ENCODE peak calls at places on chromosomes 11 and 22, in ten cellular contexts. S is lower leg skin, C is bronchial epithelial cell, J is RWPE1, H is WERI-Rb-1, T is ovary, Q is neural crest cell, A is AG09309, N is mesothelial cell of epicardium, O is pancreas. G is an unnamed sample.

GRCh38 chr11:8345179-8345578 is 81.5 kb upstream of the LMO1 start:
- DNase-seq in S (no peak), C (no peak), J (no peak), H (no peak), T (no peak), Q (no peak), A (no peak), N (no peak), O (no peak), G (no peak)

GRCh38 chr11:12813371-12814225 is 139.4 kb downstream of the TEAD1 start:
- DNase-seq in S (no peak), C (peak), J (no peak), H (no peak), T (peak), Q (no peak), A (no peak), N (no peak), O (no peak), G (peak)

GRCh38 chr22:29784451-29785361 is 17.5 kb downstream of the UQCR10 start:
- DNase-seq in S (no peak), C (no peak), J (no peak), H (no peak), T (peak), Q (no peak), A (no peak), N (no peak), O (peak), G (no peak)

GRCh38 chr11:14109742-14110141 is 147.2 kb downstream of the SPON1 start:
- DNase-seq in S (no peak), C (no peak), J (no peak), H (no peak), T (no peak), Q (no peak), A (no peak), N (no peak), O (no peak), G (no peak)

GRCh38 chr22:48952256-48953102 is 875.2 kb downstream of the BRD1 start:
- DNase-seq in S (peak), C (no peak), J (no peak), H (no peak), T (no peak), Q (no peak), A (no peak), N (peak), O (no peak), G (no peak)

GRCh38 chr22:44261861-44262595 is 50.7 kb downstream of the SHISAL1 start:
- DNase-seq in S (peak), C (no peak), J (no peak), H (no peak), T (peak), Q (no peak), A (no peak), N (no peak), O (no peak), G (no peak)

GRCh38 chr11:134606251-134606650 is 194.2 kb upstream of the B3GAT1 start:
- DNase-seq in S (no peak), C (no peak), J (no peak), H (no peak), T (no peak), Q (no peak), A (no peak), N (no peak), O (no peak), G (no peak)

GRCh38 chr22:23742505-23743264 is 8.2 kb downstream of the ZNF70 start:
- DNase-seq in S (no peak), C (no peak), J (no peak), H (no peak), T (no peak), Q (no peak), A (no peak), N (no peak), O (no peak), G (no peak)

GRCh38 chr11:96342971-96343711 is at the start of gene MAML2:
- DNase-seq in S (peak), C (peak), J (peak), H (peak), T (peak), Q (peak), A (peak), N (peak), O (peak), G (peak)

GRCh38 chr11:8870461-8871282 is 40.3 kb upstream of the AKIP1 start:
- DNase-seq in S (peak), C (peak), J (peak), H (peak), T (peak), Q (peak), A (no peak), N (peak), O (peak), G (peak)

GRCh38 chr11:110774138-110775014 is 62.1 kb upstream of the ARHGAP20 start:
- DNase-seq in S (no peak), C (no peak), J (no peak), H (no peak), T (no peak), Q (no peak), A (no peak), N (no peak), O (no peak), G (peak)

GRCh38 chr22:32764330-32765116 is 37.0 kb upstream of the TIMP3 start:
- DNase-seq in S (peak), C (peak), J (no peak), H (peak), T (no peak), Q (peak), A (peak), N (no peak), O (no peak), G (peak)

GRCh38 chr11:122695076-122695620 is 39.6 kb downstream of the UBASH3B start:
- DNase-seq in S (no peak), C (no peak), J (no peak), H (no peak), T (no peak), Q (no peak), A (no peak), N (no peak), O (no peak), G (no peak)

GRCh38 chr11:13896175-13896989 is 66.1 kb upstream of the SPON1 start:
- DNase-seq in S (no peak), C (no peak), J (no peak), H (no peak), T (no peak), Q (no peak), A (no peak), N (no peak), O (no peak), G (no peak)

GRCh38 chr22:45201678-45202332 is 38.1 kb downstream of the NUP50 start:
- DNase-seq in S (no peak), C (peak), J (no peak), H (no peak), T (no peak), Q (no peak), A (peak), N (no peak), O (no peak), G (peak)

GRCh38 chr11:98835336-98835735 is 185.4 kb upstream of the CNTN5 start:
- DNase-seq in S (no peak), C (no peak), J (no peak), H (peak), T (no peak), Q (no peak), A (no peak), N (no peak), O (no peak), G (no peak)

GRCh38 chr22:43343262-43343988 is at the start of gene SCUBE1:
- DNase-seq in S (no peak), C (peak), J (peak), H (peak), T (peak), Q (peak), A (no peak), N (peak), O (peak), G (no peak)

GRCh38 chr22:27576413-27576812 is 225.1 kb downstream of the MN1 start:
- DNase-seq in S (no peak), C (peak), J (no peak), H (no peak), T (no peak), Q (no peak), A (no peak), N (no peak), O (no peak), G (peak)

GRCh38 chr11:27864046-27865025 is 164.1 kb upstream of the BDNF start:
- DNase-seq in S (no peak), C (peak), J (no peak), H (no peak), T (no peak), Q (no peak), A (no peak), N (no peak), O (peak), G (no peak)

GRCh38 chr11:123729602-123730001 is 11.9 kb downstream of the ZNF202 start:
- DNase-seq in S (no peak), C (no peak), J (no peak), H (no peak), T (no peak), Q (no peak), A (no peak), N (no peak), O (no peak), G (no peak)

GRCh38 chr11:105236631-105237030 is 97.1 kb upstream of the CARD18 start:
- DNase-seq in S (no peak), C (no peak), J (no peak), H (no peak), T (no peak), Q (no peak), A (peak), N (no peak), O (no peak), G (no peak)

GRCh38 chr11:108685419-108686161 is 20.7 kb downstream of the DDX10 start:
- DNase-seq in S (no peak), C (no peak), J (no peak), H (no peak), T (no peak), Q (no peak), A (no peak), N (no peak), O (no peak), G (no peak)

GRCh38 chr11:134760957-134761356 is 348.9 kb upstream of the B3GAT1 start:
- DNase-seq in S (no peak), C (no peak), J (no peak), H (no peak), T (no peak), Q (no peak), A (no peak), N (no peak), O (no peak), G (no peak)

GRCh38 chr11:62879554-62879953 is 1.1 kb upstream of the SLC3A2 start:
- DNase-seq in S (no peak), C (no peak), J (no peak), H (no peak), T (peak), Q (no peak), A (no peak), N (no peak), O (no peak), G (peak)

GRCh38 chr11:111408789-111409727 is 30.0 kb upstream of the POU2AF1 start:
- DNase-seq in S (peak), C (no peak), J (no peak), H (no peak), T (no peak), Q (no peak), A (no peak), N (no peak), O (no peak), G (peak)

GRCh38 chr11:93542753-93543246 is 391 bp downstream of the SMCO4 start:
- DNase-seq in S (peak), C (no peak), J (no peak), H (peak), T (peak), Q (peak), A (no peak), N (peak), O (peak), G (peak)

GRCh38 chr11:15750535-15751297 is 605.6 kb downstream of the SOX6 start:
- DNase-seq in S (no peak), C (no peak), J (no peak), H (no peak), T (no peak), Q (no peak), A (no peak), N (no peak), O (no peak), G (no peak)

GRCh38 chr11:69403556-69404215 is 77.8 kb upstream of the LINC01488 start:
- DNase-seq in S (no peak), C (peak), J (peak), H (no peak), T (no peak), Q (no peak), A (peak), N (no peak), O (no peak), G (peak)

GRCh38 chr11:69402251-69402892 is 79.1 kb upstream of the LINC01488 start:
- DNase-seq in S (no peak), C (no peak), J (no peak), H (no peak), T (no peak), Q (no peak), A (no peak), N (no peak), O (no peak), G (no peak)

GRCh38 chr11:69400769-69401590 is 80.5 kb upstream of the LINC01488 start:
- DNase-seq in S (no peak), C (no peak), J (no peak), H (no peak), T (peak), Q (no peak), A (no peak), N (no peak), O (no peak), G (no peak)

GRCh38 chr11:69400140-69400539 is 81.3 kb upstream of the LINC01488 start:
- DNase-seq in S (no peak), C (no peak), J (no peak), H (no peak), T (no peak), Q (no peak), A (no peak), N (no peak), O (no peak), G (no peak)

GRCh38 chr11:69401715-69402114 is 79.7 kb upstream of the LINC01488 start:
- DNase-seq in S (no peak), C (no peak), J (no peak), H (no peak), T (no peak), Q (no peak), A (no peak), N (no peak), O (no peak), G (no peak)
- TF ChIP-seq CTCF in S (no peak), C (no peak), J (no peak), H (no peak), T (no peak), Q (no peak), A (no peak), N (no peak), O (no peak), G (no peak)

GRCh38 chr11:120815260-120816100 is 208.4 kb upstream of the TBCEL start:
- DNase-seq in S (no peak), C (no peak), J (no peak), H (no peak), T (no peak), Q (no peak), A (no peak), N (no peak), O (no peak), G (no peak)
- TF ChIP-seq CTCF in S (no peak), C (no peak), J (no peak), H (peak), T (no peak), Q (no peak), A (no peak), N (no peak), O (no peak), G (no peak)

GRCh38 chr22:40478456-40479125 is 108.2 kb downstream of the SGSM3 start:
- DNase-seq in S (no peak), C (no peak), J (no peak), H (no peak), T (no peak), Q (no peak), A (no peak), N (no peak), O (no peak), G (no peak)

GRCh38 chr22:40480996-40481395 is 110.6 kb downstream of the SGSM3 start:
- DNase-seq in S (no peak), C (no peak), J (no peak), H (no peak), T (no peak), Q (no peak), A (no peak), N (no peak), O (no peak), G (no peak)

GRCh38 chr22:40479887-40480538 is 109.6 kb downstream of the SGSM3 start:
- DNase-seq in S (no peak), C (peak), J (no peak), H (no peak), T (no peak), Q (no peak), A (no peak), N (no peak), O (no peak), G (peak)

GRCh38 chr22:40477683-40478348 is 107.4 kb downstream of the SGSM3 start:
- DNase-seq in S (no peak), C (no peak), J (no peak), H (no peak), T (no peak), Q (no peak), A (no peak), N (no peak), O (no peak), G (no peak)

DNA sequence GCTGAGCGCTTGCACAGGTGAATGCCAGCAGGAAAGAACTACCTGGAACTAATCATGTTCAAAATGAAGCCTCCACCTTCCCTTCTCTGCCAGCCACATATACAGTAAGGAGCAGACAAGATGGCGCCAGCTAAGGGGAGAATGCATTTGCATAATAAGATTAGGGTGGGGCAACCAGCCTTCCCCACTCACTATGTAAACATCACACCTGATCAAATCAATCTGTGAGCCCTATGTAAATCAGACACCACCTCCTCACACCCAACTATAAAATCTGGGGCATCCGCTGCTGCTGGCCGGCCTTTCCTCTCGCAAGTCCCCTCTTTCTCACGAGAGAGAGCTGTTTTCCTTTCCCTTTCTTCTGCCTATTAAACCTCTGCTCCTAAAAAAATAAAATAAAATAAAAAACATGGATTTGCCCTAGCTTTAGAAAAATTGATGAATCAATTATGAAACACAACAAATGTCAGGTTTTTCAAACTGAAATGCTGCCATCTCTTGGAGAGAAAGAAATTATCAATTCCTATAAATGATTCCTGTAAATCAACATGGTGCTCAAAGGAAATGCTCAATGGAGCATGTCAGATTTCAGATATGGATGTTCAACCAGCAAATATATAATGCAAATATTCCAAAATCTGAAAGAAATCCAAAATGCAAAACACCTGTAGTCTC is 108.9 kb downstream of the SGSM3 start:
- DNase-seq in S (no peak), C (no peak), J (no peak), H (no peak), T (no peak), Q (no peak), A (no peak), N (no peak), O (no peak), G (peak)
- TF ChIP-seq CTCF in S (no peak), C (no peak), J (no peak), H (no peak), T (no peak), Q (no peak), A (no peak), N (no peak), O (no peak), G (peak)

DNA sequence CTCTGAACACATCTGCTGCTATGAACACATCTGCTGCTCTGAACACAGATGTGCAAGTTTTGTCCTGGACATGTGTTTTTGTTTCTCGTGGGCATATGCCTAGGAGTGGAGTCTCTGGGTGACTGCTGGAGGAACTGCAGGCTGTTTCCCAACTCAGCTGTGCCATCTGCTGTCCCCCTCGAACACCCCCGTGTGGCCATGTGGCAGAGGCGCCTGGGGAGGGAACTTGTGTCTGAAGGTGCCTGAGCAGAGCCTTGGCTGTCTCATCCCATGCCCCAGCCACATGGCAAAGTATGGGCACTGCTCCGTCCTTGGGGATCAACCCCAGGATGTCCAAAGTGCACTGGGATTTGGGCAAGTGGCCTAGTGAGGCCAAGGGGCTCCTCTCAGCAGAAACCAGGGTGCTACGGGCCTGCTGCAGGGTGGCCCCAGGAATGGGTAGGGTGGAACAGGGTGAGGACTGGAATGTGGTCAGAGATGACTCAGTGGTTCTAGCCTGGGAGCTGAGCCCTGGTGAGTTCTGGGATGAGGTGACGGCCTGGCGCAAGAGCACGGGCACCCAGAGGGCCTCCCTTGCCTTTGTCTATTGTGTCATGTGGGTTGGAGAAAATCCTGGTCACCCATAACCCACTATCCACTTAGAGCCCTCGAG is 14.7 kb downstream of the GATD1 start:
- DNase-seq in S (peak), C (peak), J (peak), H (peak), T (no peak), Q (no peak), A (peak), N (no peak), O (no peak), G (peak)
- TF ChIP-seq CTCF in S (no peak), C (peak), J (peak), H (peak), T (no peak), Q (peak), A (peak), N (no peak), O (no peak), G (peak)

GRCh38 chr22:36833073-36833472 is 16.2 kb upstream of the PVALB start:
- DNase-seq in S (no peak), C (no peak), J (no peak), H (no peak), T (no peak), Q (no peak), A (no peak), N (no peak), O (no peak), G (no peak)
- TF ChIP-seq CTCF in S (no peak), C (no peak), J (no peak), H (no peak), T (no peak), Q (no peak), A (no peak), N (no peak), O (no peak), G (no peak)

GRCh38 chr11:45090607-45091006 is 55.8 kb upstream of the PRDM11 start:
- DNase-seq in S (peak), C (no peak), J (no peak), H (no peak), T (no peak), Q (no peak), A (no peak), N (no peak), O (no peak), G (no peak)

GRCh38 chr11:45089251-45089650 is 57.2 kb upstream of the PRDM11 start:
- DNase-seq in S (peak), C (peak), J (peak), H (no peak), T (peak), Q (no peak), A (peak), N (no peak), O (peak), G (peak)

GRCh38 chr11:45087761-45088160 is 58.7 kb upstream of the PRDM11 start:
- DNase-seq in S (no peak), C (no peak), J (no peak), H (no peak), T (no peak), Q (peak), A (no peak), N (no peak), O (no peak), G (no peak)

GRCh38 chr11:45091563-45092392 is 54.7 kb upstream of the PRDM11 start:
- DNase-seq in S (peak), C (no peak), J (no peak), H (peak), T (no peak), Q (no peak), A (no peak), N (no peak), O (no peak), G (no peak)

DNA sequence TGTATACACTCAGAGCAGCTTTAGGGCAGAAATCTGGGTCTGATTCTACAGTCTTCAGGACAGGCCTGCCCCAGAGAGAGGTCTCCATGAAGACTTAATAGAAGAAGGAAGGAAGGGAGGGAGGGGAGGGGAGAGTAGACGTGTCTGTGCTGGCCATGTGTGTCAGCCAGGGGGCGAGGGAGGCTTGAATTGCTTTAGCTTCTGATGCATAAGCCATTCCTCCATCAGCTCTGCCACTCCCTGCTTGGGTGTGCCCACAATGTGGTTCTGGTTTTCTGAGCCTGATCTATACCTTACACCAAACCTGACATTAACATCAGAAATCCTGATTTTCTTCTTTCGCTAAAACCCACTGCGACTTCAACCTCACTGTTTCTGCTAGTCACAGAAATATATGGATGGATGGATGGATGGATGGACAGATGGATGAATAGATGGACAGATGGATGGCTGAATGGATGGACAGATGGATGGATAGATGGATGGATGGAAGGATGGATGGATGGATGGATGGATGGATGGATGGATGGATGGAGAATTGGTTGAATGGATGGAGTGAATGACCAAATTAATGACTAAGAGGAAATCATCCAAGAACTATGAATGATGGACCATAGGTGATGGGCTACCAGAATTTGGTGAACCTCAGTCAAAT is 56.5 kb upstream of the PRDM11 start:
- DNase-seq in S (peak), C (peak), J (peak), H (peak), T (no peak), Q (no peak), A (no peak), N (no peak), O (no peak), G (peak)
- TF ChIP-seq CTCF in S (no peak), C (peak), J (no peak), H (peak), T (no peak), Q (peak), A (peak), N (no peak), O (no peak), G (no peak)

G was measured in MCF 10A.